ENCODE peak calls at places on chromosomes 7 and 10, in four cellular contexts. Z is heart right ventricle, J is psoas muscle, M is left ventricle myocardium inferior. K is an unnamed sample.
A peak's percentile ranks its signal among the peaks of the same experiment; 100 is the strongest.

GRCh38 chr7:157502701-157503111 is 165.9 kb downstream of the DNAJB6 start:
- DNase-seq in Z (peak; percentile 41), J (peak; percentile 50), M (no peak), K (peak; percentile 89)

GRCh38 chr10:107011992-107012391 is 152.5 kb downstream of the SORCS1 start:
- DNase-seq in Z (no peak), J (no peak), M (no peak), K (no peak)

GRCh38 chr10:84531396-84531795 is 203.0 kb downstream of the CCSER2 start:
- DNase-seq in Z (no peak), J (no peak), M (no peak), K (no peak)

GRCh38 chr10:113129117-113129516 is 179.1 kb downstream of the TCF7L2 start:
- DNase-seq in Z (no peak), J (no peak), M (no peak), K (no peak)

GRCh38 chr7:127189074-127189473 is 63.7 kb downstream of the GRM8 start:
- DNase-seq in Z (no peak), J (no peak), M (no peak), K (no peak)

GRCh38 chr10:92897916-92898315 is 49.6 kb downstream of the EXOC6 start:
- DNase-seq in Z (no peak), J (no peak), M (no peak), K (no peak)

GRCh38 chr7:111560773-111561658 is 1.3 kb downstream of the IMMP2L start:
- DNase-seq in Z (no peak), J (no peak), M (no peak), K (no peak)

GRCh38 chr10:105699504-105699903 is 1058.4 kb downstream of the SORCS3 start:
- DNase-seq in Z (no peak), J (no peak), M (no peak), K (no peak)

GRCh38 chr7:33108931-33109757 is at the start of gene RP9:
- DNase-seq in Z (peak; percentile 57), J (peak; percentile 84), M (peak; percentile 69), K (peak; percentile 70)

GRCh38 chr10:72292223-72292691 is 18.5 kb downstream of the DDIT4 start:
- DNase-seq in Z (no peak), J (no peak), M (no peak), K (no peak)

GRCh38 chr7:88218836-88219605 is 817 bp downstream of the SRI start:
- DNase-seq in Z (peak; percentile 44), J (peak; percentile 58), M (peak; percentile 26), K (peak; percentile 53)

GRCh38 chr7:142088022-142088714 is 23.4 kb upstream of the MGAM2 start:
- DNase-seq in Z (no peak), J (no peak), M (no peak), K (no peak)

GRCh38 chr7:104950754-104951153 is 63.3 kb upstream of the KMT2E start:
- DNase-seq in Z (no peak), J (no peak), M (no peak), K (no peak)

GRCh38 chr7:57308631-57309408 is 141.2 kb upstream of the ZNF716 start:
- DNase-seq in Z (peak; percentile 5), J (no peak), M (peak; percentile 21), K (no peak)

GRCh38 chr10:78433063-78433717 is 399.5 kb downstream of the RPS24 start:
- DNase-seq in Z (no peak), J (no peak), M (peak; percentile 38), K (no peak)

GRCh38 chr10:182441-183201 is 47.4 kb downstream of the ZMYND11 start:
- DNase-seq in Z (no peak), J (no peak), M (no peak), K (no peak)

GRCh38 chr10:102400598-102401321 is 5.3 kb downstream of the NFKB2 start:
- DNase-seq in Z (no peak), J (no peak), M (no peak), K (no peak)

GRCh38 chr10:92834331-92834730 is 14.0 kb upstream of the EXOC6 start:
- DNase-seq in Z (no peak), J (no peak), M (no peak), K (no peak)

GRCh38 chr7:4774804-4775280 is 581 bp upstream of the AP5Z1 start:
- DNase-seq in Z (peak; percentile 37), J (no peak), M (no peak), K (no peak)

GRCh38 chr10:78966844-78967488 is 101.8 kb upstream of the ZMIZ1 start:
- DNase-seq in Z (no peak), J (no peak), M (no peak), K (no peak)

GRCh38 chr7:1064581-1064980 is 20.2 kb downstream of the GPR146 start:
- DNase-seq in Z (no peak), J (no peak), M (no peak), K (no peak)

GRCh38 chr10:97408496-97408992 is 7.4 kb upstream of the RRP12 start:
- DNase-seq in Z (no peak), J (no peak), M (no peak), K (no peak)

GRCh38 chr7:18064242-18064838 is 36.7 kb upstream of the PRPS1L1 start:
- DNase-seq in Z (no peak), J (no peak), M (no peak), K (no peak)

GRCh38 chr10:12849351-12850181 is 151.9 kb downstream of the CCDC3 start:
- DNase-seq in Z (no peak), J (no peak), M (no peak), K (no peak)

GRCh38 chr7:6558837-6559236 is 7.6 kb upstream of the GRID2IP start:
- DNase-seq in Z (no peak), J (no peak), M (no peak), K (no peak)

GRCh38 chr10:32130788-32131187 is 74.6 kb upstream of the KIF5B start:
- DNase-seq in Z (no peak), J (no peak), M (no peak), K (no peak)

GRCh38 chr10:130138479-130138866 is 2.3 kb downstream of the GLRX3 start:
- DNase-seq in Z (no peak), J (no peak), M (no peak), K (no peak)

GRCh38 chr7:44673771-44674170 is 67.3 kb downstream of the OGDH start:
- DNase-seq in Z (no peak), J (no peak), M (no peak), K (no peak)
- H3K36me3 ChIP-seq in Z (peaks cover 83% of the 10 kb centered on the region), J (peaks cover 73% of the 10 kb centered on the region), M (peaks cover 63% of the 10 kb centered on the region), K (peaks cover 33% of the 10 kb centered on the region)

DNA sequence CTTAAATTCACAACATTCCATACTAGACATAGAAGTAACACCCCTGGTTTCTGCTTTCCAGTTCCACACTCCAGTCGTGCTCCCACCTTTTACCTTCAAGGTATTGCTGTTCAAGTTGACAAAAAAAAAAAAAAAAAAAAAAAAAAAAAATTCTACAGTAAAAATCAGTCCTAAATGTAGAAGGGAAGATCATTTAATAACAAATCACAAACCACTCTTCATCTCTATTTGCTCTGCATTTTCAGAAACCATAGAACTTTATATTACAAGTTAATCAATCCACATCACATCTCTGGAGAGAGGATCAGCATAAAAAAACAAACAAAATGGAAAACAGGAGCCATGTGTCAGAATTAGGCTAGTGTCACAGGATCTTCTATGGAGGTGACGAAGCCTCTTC is 206.3 kb upstream of the KLF14 start:
- DNase-seq in Z (no peak), J (no peak), M (no peak), K (no peak)
- H3K27ac ChIP-seq in Z (peak overlapping the region; percentile 65), J (peak overlapping the region; percentile 94), M (peak overlapping the region; percentile 78), K (peak overlapping the region; percentile 77)

GRCh38 chr10:87079106-87079836 is 15.4 kb downstream of the GLUD1 start:
- DNase-seq in Z (no peak), J (no peak), M (no peak), K (no peak)
- H3K4me1 ChIP-seq in Z (peaks cover 21% of the 10 kb centered on the region), J (no peaks in the 10 kb centered on the region), M (peaks cover 12% of the 10 kb centered on the region), K (peaks cover 9% of the 10 kb centered on the region)

DNA sequence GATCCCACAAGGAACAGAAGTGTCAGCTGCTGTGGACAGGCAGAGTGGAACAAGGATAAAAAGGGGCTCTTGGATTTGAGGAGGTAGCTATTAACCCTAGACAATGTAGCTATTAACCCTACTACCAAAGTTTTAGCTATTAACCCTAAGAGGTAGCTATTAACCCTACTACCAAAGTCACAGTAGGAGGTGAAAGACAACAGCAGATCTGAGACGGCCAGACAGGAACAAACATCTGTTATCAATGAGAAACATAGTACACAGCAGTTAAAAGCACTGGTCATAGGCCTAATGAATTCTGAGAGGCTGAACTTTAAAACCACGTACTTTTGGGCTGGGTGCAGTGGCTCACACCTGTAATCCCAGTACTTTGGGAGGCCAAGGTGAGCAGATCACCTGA is 11.9 kb downstream of the ERCC6 start:
- DNase-seq in Z (no peak), J (no peak), M (no peak), K (no peak)
- H3K36me3 ChIP-seq in Z (peaks cover 97% of the 10 kb centered on the region), J (peaks cover 95% of the 10 kb centered on the region), M (peaks cover 92% of the 10 kb centered on the region), K (peaks cover 30% of the 10 kb centered on the region)

DNA sequence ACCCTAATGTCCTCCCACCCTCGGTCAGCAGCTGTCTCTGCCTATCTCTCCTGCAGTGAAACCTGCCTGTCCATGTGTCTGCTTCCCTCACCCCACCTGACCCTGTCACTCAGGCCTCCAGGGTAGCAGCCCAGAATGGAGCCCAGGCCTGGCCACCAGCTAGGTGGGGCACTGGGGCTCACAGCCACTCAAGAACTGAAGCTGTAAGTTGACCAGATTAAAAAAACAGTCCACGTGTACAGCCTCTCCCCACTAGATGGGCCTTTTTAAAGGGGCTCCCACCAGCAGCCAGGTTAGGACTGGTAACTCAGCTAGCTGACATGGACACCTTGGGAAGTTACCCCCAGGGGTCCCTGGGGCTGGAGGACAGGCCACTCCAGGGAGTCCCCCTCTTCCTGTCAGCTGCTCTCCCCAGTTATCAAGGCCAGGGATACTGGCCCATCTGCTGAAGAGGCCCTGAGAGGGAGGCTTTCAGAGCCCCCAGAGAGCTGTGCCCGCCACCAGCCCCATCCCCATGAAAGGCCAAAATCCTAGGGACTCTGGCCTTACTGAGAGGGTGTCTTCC is 1.4 kb downstream of the SMARCD3 start:
- DNase-seq in Z (no peak), J (peak; percentile 96), M (no peak), K (no peak)
- H3K27ac ChIP-seq in Z (peak overlapping the region; percentile 97), J (peak overlapping the region; percentile 100), M (peak overlapping the region; percentile 99), K (no peak overlapping the region)

DNA sequence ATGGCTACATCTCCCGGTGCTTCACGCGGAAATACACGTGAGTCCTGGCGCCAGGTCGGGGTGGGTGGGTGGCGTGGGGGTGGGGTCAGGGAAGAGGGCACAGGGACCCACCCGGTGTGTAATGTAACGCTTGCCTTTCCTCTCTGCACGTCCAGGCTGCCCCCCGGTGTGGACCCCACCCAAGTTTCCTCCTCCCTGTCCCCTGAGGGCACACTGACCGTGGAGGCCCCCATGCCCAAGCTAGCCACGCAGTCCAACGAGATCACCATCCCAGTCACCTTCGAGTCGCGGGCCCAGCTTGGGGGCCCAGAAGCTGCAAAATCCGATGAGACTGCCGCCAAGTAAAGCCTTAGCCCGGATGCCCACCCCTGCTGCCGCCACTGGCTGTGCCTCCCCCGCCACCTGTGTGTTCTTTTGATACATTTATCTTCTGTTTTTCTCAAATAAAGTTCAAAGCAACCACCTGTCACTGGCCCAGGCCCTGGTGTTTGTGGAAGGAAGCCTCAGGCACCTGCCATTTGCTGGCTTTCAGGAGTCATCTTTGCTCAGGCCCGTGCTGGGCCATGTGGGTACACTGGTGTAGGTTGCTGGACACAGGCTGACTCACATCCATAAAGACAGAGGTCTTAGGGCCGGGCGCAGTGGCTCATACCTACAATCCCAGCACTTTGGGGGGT is 1.5 kb downstream of the HSPB1 start:
- DNase-seq in Z (no peak), J (peak; percentile 80), M (no peak), K (no peak)
- H3K4me1 ChIP-seq in Z (peaks cover 50% of the 10 kb centered on the region), J (peaks cover 47% of the 10 kb centered on the region), M (peaks cover 60% of the 10 kb centered on the region), K (peaks cover 7% of the 10 kb centered on the region)

K was measured in CD8-positive, alpha-beta memory T cell.